ENCODE peak calls at places on chromosomes 1 and 21, in seven cellular contexts. O is sigmoid colon, U is prostate gland, T is NCI-H510A treated with DMSO at 0.1 percent for 48 hours, E is OCI-LY7, B is mucosa of descending colon, D is T-helper 2 cell. Z is an unnamed sample.

GRCh38 chr1:234768569-234769283 is 158.7 kb upstream of the IRF2BP2 start:
- DNase-seq in U (no peak), B (peak; percentile 62), O (no peak), E (no peak), T (no peak), D (peak; percentile 68), Z (peak; percentile 33)

GRCh38 chr1:186079084-186079684 is 295.9 kb downstream of the TPR start:
- DNase-seq in E (no peak), B (no peak), T (no peak), D (no peak), O (no peak), U (no peak), Z (no peak)

GRCh38 chr1:225897595-225898514 is 8.9 kb upstream of the LEFTY1 start:
- DNase-seq in B (peak; percentile 58), D (peak; percentile 53), T (peak; percentile 81), U (no peak), E (peak; percentile 78), O (no peak), Z (peak; percentile 59)

GRCh38 chr1:31571340-31572295 is 4.7 kb upstream of the TINAGL1 start:
- DNase-seq in T (no peak), O (peak; percentile 28), D (no peak), B (peak; percentile 17), U (no peak), E (peak; percentile 27), Z (no peak)

GRCh38 chr1:64320470-64320869 is 117.0 kb downstream of the UBE2U start:
- DNase-seq in B (no peak), U (no peak), O (no peak), E (no peak), D (no peak), T (no peak), Z (no peak)

GRCh38 chr1:82398357-82398756 is 597.6 kb downstream of the ADGRL2 start:
- DNase-seq in U (no peak), D (no peak), O (no peak), T (no peak), E (no peak), B (no peak), Z (no peak)

GRCh38 chr1:32056598-32056997 is 16.1 kb upstream of the TMEM39B start:
- DNase-seq in D (no peak), U (no peak), B (no peak), O (no peak), T (no peak), E (no peak), Z (no peak)

GRCh38 chr1:209617047-209617673 is 33.6 kb downstream of the CAMK1G start:
- DNase-seq in O (no peak), U (no peak), B (no peak), T (no peak), E (no peak), D (no peak), Z (no peak)

GRCh38 chr1:119047040-119047438 is 58.9 kb upstream of the TBX15 start:
- DNase-seq in D (no peak), U (no peak), B (no peak), E (no peak), T (no peak), O (no peak), Z (no peak)

GRCh38 chr1:228374711-228375577 is 31.7 kb downstream of the TRIM11 start:
- DNase-seq in U (peak; percentile 58), D (no peak), O (peak; percentile 95), E (no peak), B (peak; percentile 65), T (no peak), Z (no peak)

GRCh38 chr1:65626003-65626402 is 166.7 kb upstream of the PDE4B start:
- DNase-seq in T (no peak), B (peak; percentile 33), O (no peak), D (no peak), E (no peak), U (no peak), Z (no peak)

GRCh38 chr1:9110669-9111356 is 18.1 kb downstream of the GPR157 start:
- DNase-seq in T (peak; percentile 97), O (peak; percentile 93), D (peak; percentile 80), E (peak; percentile 85), U (peak; percentile 90), B (peak; percentile 90), Z (peak; percentile 74)

GRCh38 chr1:74819062-74819461 is 86.1 kb downstream of the TYW3 start:
- DNase-seq in O (no peak), U (no peak), T (no peak), B (no peak), E (no peak), D (no peak), Z (no peak)

GRCh38 chr1:36323636-36324321 is at the start of gene EVA1B:
- DNase-seq in O (peak; percentile 94), B (peak; percentile 83), T (peak; percentile 86), E (peak; percentile 29), U (peak; percentile 66), D (peak; percentile 60), Z (peak; percentile 31)

GRCh38 chr21:32463889-32464300 is 51.4 kb downstream of the EVA1C start:
- DNase-seq in U (peak; percentile 54), E (no peak), T (no peak), O (no peak), D (no peak), B (no peak), Z (no peak)

GRCh38 chr1:43435146-43436145 is 18.3 kb downstream of the HYI start:
- DNase-seq in E (no peak), U (no peak), O (peak; percentile 82), B (no peak), D (no peak), T (no peak), Z (no peak)

GRCh38 chr1:2194319-2194897 is at the start of gene FAAP20:
- DNase-seq in O (peak; percentile 72), E (peak; percentile 82), D (no peak), T (peak; percentile 75), B (no peak), U (peak; percentile 56), Z (no peak)

GRCh38 chr21:42216726-42217572 is 2.0 kb upstream of the ABCG1 start:
- DNase-seq in B (no peak), U (no peak), E (no peak), D (no peak), O (no peak), T (no peak), Z (no peak)

GRCh38 chr1:152968248-152968647 is 2.2 kb upstream of the SPRR4 start:
- DNase-seq in T (no peak), O (no peak), D (peak; percentile 14), B (no peak), U (no peak), E (no peak), Z (no peak)

GRCh38 chr1:199122532-199123311 is 483.9 kb downstream of the PTPRC start:
- DNase-seq in U (no peak), D (no peak), B (no peak), E (no peak), T (no peak), O (no peak), Z (no peak)

GRCh38 chr21:44901391-44902074 is 19.2 kb downstream of the ITGB2 start:
- DNase-seq in B (peak; percentile 22), U (no peak), D (no peak), O (no peak), T (no peak), E (no peak), Z (no peak)

GRCh38 chr1:244876228-244876910 is 12.0 kb upstream of the HNRNPU start:
- DNase-seq in O (no peak), D (no peak), U (no peak), E (no peak), T (no peak), B (no peak), Z (no peak)

GRCh38 chr1:36884029-36884701 is 150.2 kb downstream of the GRIK3 start:
- DNase-seq in B (no peak), D (no peak), O (no peak), U (peak; percentile 1), T (peak; percentile 100), E (peak; percentile 91), Z (no peak)

GRCh38 chr1:23422313-23422877 is 2.2 kb downstream of the TCEA3 start:
- DNase-seq in E (no peak), O (peak; percentile 90), T (peak; percentile 55), U (peak; percentile 68), D (peak; percentile 64), B (peak; percentile 92), Z (peak; percentile 57)

GRCh38 chr21:45598109-45598508 is 45.4 kb upstream of the PCBP3 start:
- DNase-seq in B (peak; percentile 2), D (no peak), E (no peak), U (no peak), O (peak; percentile 35), T (no peak), Z (no peak)

GRCh38 chr21:37153193-37153934 is 80.3 kb downstream of the TTC3 start:
- DNase-seq in D (no peak), U (peak; percentile 40), E (no peak), B (no peak), O (no peak), T (no peak), Z (no peak)

GRCh38 chr1:108750476-108751191 is 4.2 kb downstream of the STXBP3 start:
- DNase-seq in E (no peak), B (no peak), D (no peak), T (no peak), U (no peak), O (no peak), Z (no peak)

GRCh38 chr1:27594542-27595510 is 9.1 kb downstream of the AHDC1 start:
- DNase-seq in D (peak; percentile 39), T (no peak), E (no peak), O (no peak), U (no peak), B (no peak), Z (no peak)

Z was measured in CD4-positive, alpha-beta memory T cell.